ENCODE peak calls at places on chromosomes 13 and 19, in nine cellular contexts. I, Z, Y, N, T, R, G, V and W are unnamed samples.
A peak's percentile ranks its signal among the peaks of the same experiment; 100 is the strongest.

GRCh38 chr13:40485611-40486517 is 180.6 kb downstream of the FOXO1 start:
- DNase-seq in T (no peak), G (no peak), R (no peak), I (no peak), V (no peak), Z (no peak), N (no peak), Y (no peak), W (no peak)

GRCh38 chr19:29467824-29468401 is 57.9 kb upstream of the VSTM2B start:
- DNase-seq in R (no peak), N (no peak), Z (no peak), G (no peak), Y (peak; percentile 21), V (no peak), I (no peak), T (peak; percentile 31), W (no peak)

GRCh38 chr13:78029891-78030290 is 111.3 kb upstream of the EDNRB start:
- DNase-seq in R (no peak), Z (no peak), V (no peak), I (no peak), Y (no peak), N (no peak), T (no peak), G (no peak), W (no peak)

GRCh38 chr19:51440052-51440451 is 18.2 kb downstream of the SIGLEC8 start:
- DNase-seq in Z (no peak), G (no peak), R (no peak), Y (no peak), V (no peak), N (no peak), T (no peak), I (no peak), W (no peak)

GRCh38 chr13:111539791-111540446 is 219.5 kb downstream of the TEX29 start:
- DNase-seq in V (no peak), Z (no peak), Y (no peak), R (no peak), N (no peak), G (no peak), T (peak; percentile 20), I (no peak), W (no peak)

GRCh38 chr13:112892759-112893569 is 76.0 kb upstream of the MCF2L start:
- DNase-seq in R (no peak), G (no peak), Z (no peak), N (peak; percentile 59), I (no peak), T (peak; percentile 60), V (no peak), Y (no peak), W (no peak)

GRCh38 chr13:79457948-79458347 is 23.0 kb upstream of the NDFIP2 start:
- DNase-seq in Z (no peak), G (no peak), V (no peak), Y (peak; percentile 91), N (no peak), I (no peak), T (peak; percentile 31), R (no peak), W (no peak)

GRCh38 chr13:86572115-86572514 is 772.9 kb upstream of the SLITRK6 start:
- DNase-seq in T (peak; percentile 86), R (peak; percentile 13), N (no peak), V (no peak), Z (no peak), I (no peak), Y (peak; percentile 80), G (no peak), W (no peak)

GRCh38 chr19:38661166-38661565 is 13.7 kb downstream of the ACTN4 start:
- DNase-seq in Z (no peak), V (no peak), Y (no peak), T (no peak), R (no peak), I (no peak), G (no peak), N (no peak), W (no peak)

GRCh38 chr19:14467816-14468215 is 7.3 kb downstream of the PTGER1 start:
- DNase-seq in T (peak; percentile 71), I (no peak), G (no peak), Y (no peak), N (no peak), R (no peak), V (no peak), Z (no peak), W (no peak)

DNA sequence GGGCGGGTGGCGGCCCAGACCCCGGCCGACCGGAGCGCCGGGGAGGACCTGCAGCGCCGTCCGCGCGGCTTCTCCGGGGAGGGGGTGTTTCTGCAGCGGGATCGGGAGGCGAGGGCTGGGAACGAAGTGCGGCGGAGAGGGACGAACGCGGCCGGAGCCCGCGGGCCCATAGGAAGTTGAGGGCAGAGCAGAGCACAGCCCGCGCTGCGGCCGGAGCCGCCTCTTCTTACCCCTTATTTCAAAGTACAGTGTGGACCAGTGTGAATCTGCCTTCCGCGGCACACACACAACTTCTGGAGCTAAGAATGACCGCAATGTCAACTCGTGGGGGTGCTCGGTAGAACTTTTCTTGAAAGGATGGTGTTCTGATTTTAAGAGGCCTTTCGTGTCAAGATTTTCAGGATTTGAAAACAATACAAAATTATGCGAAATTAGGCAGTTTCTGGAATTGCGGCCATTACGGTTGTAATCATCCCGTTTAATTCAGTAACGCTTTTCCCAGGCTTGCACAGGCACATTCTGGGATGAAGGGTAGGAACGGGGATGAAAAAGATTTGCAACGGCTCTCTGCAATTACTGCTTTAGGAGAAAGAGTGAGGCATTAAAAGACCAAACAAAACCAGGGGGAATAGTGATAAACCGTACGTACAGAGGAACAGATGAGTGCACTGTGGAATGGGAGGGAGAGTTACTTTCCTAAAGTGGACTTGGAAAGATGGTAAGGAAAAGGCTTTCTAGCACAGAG is 845 bp downstream of the TDRD3 start:
- DNase-seq in T (peak; percentile 84), Z (peak; percentile 77), G (peak; percentile 74), R (peak; percentile 29), N (peak; percentile 93), I (peak; percentile 45), V (peak; percentile 59), Y (peak; percentile 67), W (peak; percentile 16)
- TF ChIP-seq POLR2A in T (peak; percentile 39), Z (no peak), G (no peak), R (peak; percentile 47), N (no peak), I (no peak), V (no peak), Y (peak; percentile 57), W (no peak)

GRCh38 chr19:19224852-19225494 is 13.2 kb downstream of the NCAN start:
- DNase-seq in T (peak; percentile 87), I (peak; percentile 27), Z (no peak), Y (peak; percentile 44), G (peak; percentile 65), N (peak; percentile 94), V (peak; percentile 53), R (no peak), W (no peak)

GRCh38 chr19:19226663-19227062 is 14.9 kb downstream of the NCAN start:
- DNase-seq in N (no peak), V (no peak), T (no peak), G (no peak), Y (no peak), I (no peak), Z (no peak), R (no peak), W (no peak)

GRCh38 chr19:19224150-19224851 is 12.5 kb downstream of the NCAN start:
- DNase-seq in G (no peak), N (no peak), T (no peak), I (no peak), R (no peak), V (no peak), Z (no peak), Y (no peak), W (no peak)

GRCh38 chr19:19227217-19227616 is 15.5 kb downstream of the NCAN start:
- DNase-seq in T (no peak), V (no peak), G (no peak), I (no peak), N (no peak), R (no peak), Z (no peak), Y (no peak), W (no peak)

DNA sequence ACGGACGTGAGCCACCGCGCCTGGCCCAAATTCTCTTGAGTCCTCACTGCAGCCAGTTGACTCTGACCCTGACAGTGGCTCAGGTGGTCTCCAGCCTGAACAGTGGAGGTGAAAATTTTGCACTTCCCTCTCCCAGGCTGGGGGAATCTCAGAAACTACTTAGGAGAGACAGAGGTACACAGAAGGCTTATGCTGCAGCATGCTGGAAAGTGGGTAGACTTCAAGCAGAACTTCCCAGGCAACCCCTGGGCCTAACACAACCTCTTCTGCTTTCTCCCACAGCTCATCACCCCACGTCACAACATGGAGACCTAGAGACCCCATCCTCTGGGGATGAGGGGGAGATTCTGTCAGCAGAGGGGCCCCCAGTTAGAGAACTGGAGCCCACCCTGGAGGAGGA is 14.4 kb downstream of the NCAN start:
- DNase-seq in G (no peak), Y (no peak), N (no peak), I (no peak), T (no peak), V (no peak), Z (no peak), R (no peak), W (no peak)
- TF ChIP-seq POLR2A in G (no peak), Y (no peak), N (no peak), I (no peak), T (no peak), V (no peak), Z (no peak), R (no peak), W (no peak)

GRCh38 chr19:35712910-35713845 is 4.6 kb upstream of the KMT2B start:
- DNase-seq in Z (no peak), N (no peak), Y (no peak), V (no peak), G (no peak), I (no peak), T (no peak), R (no peak), W (no peak)
- TF ChIP-seq POLR2A in Z (no peak), N (no peak), Y (no peak), V (no peak), G (no peak), I (no peak), T (no peak), R (no peak), W (no peak)

DNA sequence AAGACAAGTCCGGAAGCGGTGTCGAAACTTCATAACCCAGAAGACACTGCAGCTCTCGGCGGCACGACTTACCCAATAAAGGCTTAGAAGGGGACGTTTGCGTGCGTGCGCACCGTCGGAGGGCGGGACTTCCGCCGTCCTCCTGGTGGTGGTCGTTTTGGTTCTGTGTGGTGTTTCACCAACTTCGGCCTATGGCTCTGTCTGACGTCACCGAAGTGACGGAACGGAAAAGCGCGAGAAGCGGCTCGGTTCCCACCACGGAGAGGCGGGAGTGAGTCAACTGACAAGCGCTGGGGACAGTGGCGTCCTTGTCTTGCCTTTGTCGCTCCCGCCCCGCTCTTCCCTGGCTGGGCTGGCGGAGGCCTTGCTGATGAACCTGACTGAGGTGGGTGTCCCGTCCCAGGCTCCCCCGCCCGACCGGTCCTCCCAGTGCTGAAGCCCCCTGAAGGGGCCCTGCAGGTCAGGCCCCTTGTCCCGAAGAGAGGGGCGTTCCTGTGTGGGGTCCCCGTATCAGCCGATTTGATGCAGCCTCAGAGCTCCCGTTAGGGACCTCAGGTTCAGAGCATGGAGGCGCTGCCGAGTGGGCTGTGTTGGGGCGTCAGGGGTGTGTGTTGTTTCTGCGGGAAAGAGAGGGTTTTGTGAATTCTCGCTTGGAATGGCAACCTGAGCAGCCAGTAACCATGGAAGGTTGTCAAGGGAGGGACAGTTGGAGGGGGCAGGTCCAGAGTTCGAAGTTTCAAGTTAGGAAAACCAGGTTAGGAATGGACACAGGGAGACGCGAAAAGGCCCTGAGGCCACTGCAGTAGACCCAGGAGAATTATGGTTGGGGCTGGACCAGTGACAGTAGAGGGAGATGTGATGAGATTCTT is at the start of gene ZNF548:
- DNase-seq in N (peak; percentile 100), Z (peak; percentile 99), T (peak; percentile 97), R (peak; percentile 94), Y (peak; percentile 100), V (peak; percentile 92), G (peak; percentile 99), I (peak; percentile 94), W (peak; percentile 95)
- TF ChIP-seq POLR2A in N (peak; percentile 50), Z (no peak), T (peak; percentile 37), R (peak; percentile 74), Y (peak; percentile 87), V (peak; percentile 66), G (peak; percentile 7), I (peak; percentile 66), W (peak; percentile 10)

GRCh38 chr19:33476151-33476707 is 45.4 kb downstream of the PEPD start:
- DNase-seq in R (no peak), Z (no peak), V (no peak), N (no peak), I (no peak), G (no peak), T (no peak), Y (no peak), W (no peak)
- TF ChIP-seq POLR2A in R (no peak), Z (no peak), V (no peak), N (no peak), I (no peak), G (no peak), T (no peak), Y (no peak), W (no peak)